ENCODE peak calls at places on chromosomes 5 and 9, in five cellular contexts. V is heart left ventricle, H is endothelial cell, K is AG09319, Z is fibroblast of lung. G is an unnamed sample.

GRCh38 chr9:6873862-6874261 is 116.1 kb downstream of the KDM4C start:
- DNase-seq in V (no peak), H (no peak), K (no peak), Z (peak), G (no peak)

GRCh38 chr9:38352716-38353334 is 39.7 kb upstream of the ALDH1B1 start:
- DNase-seq in V (no peak), H (no peak), K (no peak), Z (no peak), G (no peak)

GRCh38 chr5:124796495-124796894 is 50.1 kb upstream of the ZNF608 start:
- DNase-seq in V (no peak), H (no peak), K (no peak), Z (no peak), G (no peak)

GRCh38 chr9:106207298-106207697 is 513.0 kb downstream of the TMEM38B start:
- DNase-seq in V (no peak), H (no peak), K (no peak), Z (no peak), G (no peak)

GRCh38 chr5:168425997-168426863 is 60.0 kb upstream of the RARS1 start:
- DNase-seq in V (no peak), H (no peak), K (no peak), Z (no peak), G (no peak)

GRCh38 chr9:38208206-38208901 is 139.3 kb upstream of the SHB start:
- DNase-seq in V (no peak), H (no peak), K (no peak), Z (no peak), G (no peak)

GRCh38 chr5:129246088-129246487 is 151.5 kb downstream of the ISOC1 start:
- DNase-seq in V (no peak), H (no peak), K (no peak), Z (peak), G (no peak)

GRCh38 chr5:1488882-1489680 is 34.7 kb downstream of the LPCAT1 start:
- DNase-seq in V (no peak), H (no peak), K (peak), Z (peak), G (no peak)

GRCh38 chr5:143002459-143003327 is 232.5 kb downstream of the ARHGAP26 start:
- DNase-seq in V (peak), H (no peak), K (peak), Z (peak), G (no peak)

GRCh38 chr9:112037281-112038016 is 137.6 kb downstream of the SUSD1 start:
- DNase-seq in V (no peak), H (no peak), K (peak), Z (peak), G (no peak)

GRCh38 chr5:107213025-107213424 is 457.7 kb downstream of the EFNA5 start:
- DNase-seq in V (no peak), H (no peak), K (no peak), Z (no peak), G (no peak)

GRCh38 chr5:95068303-95068702 is 216.6 kb downstream of the MCTP1 start:
- DNase-seq in V (no peak), H (no peak), K (no peak), Z (no peak), G (no peak)

GRCh38 chr9:122084276-122084675 is 8.8 kb downstream of the TTLL11 start:
- DNase-seq in V (no peak), H (no peak), K (no peak), Z (no peak), G (no peak)

GRCh38 chr5:98770911-98771322 is 2.5 kb upstream of the RGMB start:
- DNase-seq in V (no peak), H (no peak), K (no peak), Z (no peak), G (no peak)

GRCh38 chr5:64742821-64743220 is 25.7 kb downstream of the SREK1IP1 start:
- DNase-seq in V (no peak), H (no peak), K (no peak), Z (no peak), G (no peak)

GRCh38 chr5:106127985-106128384 is 1542.8 kb downstream of the EFNA5 start:
- DNase-seq in V (no peak), H (no peak), K (no peak), Z (no peak), G (no peak)

DNA sequence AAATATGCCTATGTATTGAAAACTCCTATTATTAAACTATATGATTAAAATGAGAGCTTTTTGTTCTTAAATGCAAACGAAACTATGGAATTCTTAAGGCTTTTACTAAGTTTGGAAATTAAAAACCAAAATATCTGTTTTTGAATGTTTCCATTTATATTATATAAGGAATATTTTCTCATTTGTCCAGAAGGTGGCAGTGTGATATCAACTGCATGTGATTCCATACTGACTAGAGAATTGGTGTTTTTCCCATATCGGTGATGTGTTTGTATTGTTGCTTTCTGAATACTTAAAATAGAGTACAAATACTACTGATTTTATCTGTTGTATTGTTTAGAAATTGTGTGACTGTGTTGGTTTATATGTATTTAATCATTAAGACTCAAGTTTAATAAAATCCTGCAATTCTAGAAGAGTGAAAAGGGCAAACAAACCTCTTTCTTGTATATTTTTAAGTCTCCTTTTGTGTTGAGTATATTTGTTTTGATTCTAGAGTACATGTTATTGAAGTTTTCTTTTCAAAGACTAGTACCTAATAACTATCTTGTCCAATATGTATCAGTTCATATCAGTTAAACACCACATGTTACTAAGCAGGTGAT is 320.8 kb downstream of the CCDC171 start:
- DNase-seq in V (no peak), H (peak), K (peak), Z (peak), G (no peak)
- TF ChIP-seq CTCF in V (peak), H (peak), K (peak), Z (peak), G (peak)

DNA sequence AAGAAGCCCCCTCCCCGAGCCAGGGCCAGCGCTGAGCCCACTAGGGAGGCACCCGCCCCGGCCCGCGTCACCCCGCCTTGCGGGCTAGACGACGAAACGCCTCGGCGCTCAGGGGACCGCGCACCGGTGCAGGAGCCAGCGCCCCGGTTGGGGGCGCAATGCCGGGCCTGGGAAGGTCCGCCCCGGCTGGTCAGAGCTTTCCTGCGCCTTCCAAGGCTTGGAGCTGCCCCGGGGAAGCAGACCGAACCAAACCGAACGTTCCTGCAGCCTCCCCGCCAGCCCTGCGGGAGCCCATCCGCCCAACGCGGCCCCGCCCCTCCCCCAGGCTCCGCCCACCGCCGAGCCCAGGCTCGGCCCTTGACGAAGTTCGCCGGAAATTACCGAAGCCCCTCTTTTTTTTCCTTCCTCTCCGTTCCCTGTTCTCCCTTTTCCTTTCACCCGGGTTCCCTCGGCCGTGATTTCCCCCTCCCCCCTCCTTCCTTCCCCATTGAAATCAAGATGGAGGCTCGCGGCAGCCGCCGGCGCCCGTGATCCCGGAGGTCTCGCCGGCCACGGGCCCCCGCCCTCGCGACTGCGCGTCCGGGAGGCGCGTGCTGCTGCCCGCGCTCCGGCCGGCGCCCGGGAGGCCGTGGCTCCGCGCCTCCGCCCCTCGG is at the start of gene TRIO:
- DNase-seq in V (peak), H (peak), K (peak), Z (peak), G (peak)
- TF ChIP-seq CTCF in V (peak), H (peak), K (peak), Z (peak), G (peak)

DNA sequence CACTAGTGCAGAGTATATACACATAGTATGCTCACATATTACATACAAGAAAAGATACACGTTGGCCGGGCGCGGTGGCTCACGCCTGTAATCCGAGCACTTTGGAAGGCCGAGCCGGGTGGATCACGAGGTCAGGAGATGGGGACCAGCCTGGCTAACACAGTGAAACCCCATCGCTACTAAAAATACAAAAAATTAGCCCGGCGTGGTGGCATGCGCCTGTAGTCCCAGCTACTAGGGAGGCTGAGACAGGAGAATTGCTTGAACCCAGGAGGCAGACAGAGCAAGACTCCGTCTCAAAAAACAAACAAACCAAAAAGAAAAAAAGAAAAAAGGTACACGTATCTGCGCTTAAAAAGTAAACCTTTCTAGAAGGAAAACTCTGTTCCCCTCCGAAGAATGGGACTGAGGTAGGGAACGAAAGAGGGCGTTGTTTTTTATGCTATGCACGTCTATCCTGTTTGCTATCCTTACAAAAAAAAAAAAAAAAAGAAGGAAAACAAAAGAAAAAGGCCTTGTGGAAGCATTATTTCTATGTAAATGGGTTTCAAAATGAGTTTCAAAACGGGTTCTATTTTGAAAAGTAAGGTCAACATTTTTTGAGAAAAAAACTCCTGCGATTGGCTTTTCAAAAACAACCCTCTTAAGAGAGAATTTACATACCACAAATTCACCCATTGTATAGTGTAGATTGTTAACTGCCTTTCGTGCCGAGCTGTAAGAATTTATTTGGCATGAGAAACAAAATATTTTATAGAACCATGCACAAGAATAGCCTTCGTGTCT is 1.2 kb downstream of the AK3 start:
- DNase-seq in V (no peak), H (no peak), K (no peak), Z (peak), G (no peak)
- TF ChIP-seq CTCF in V (no peak), H (no peak), K (no peak), Z (no peak), G (no peak)

GRCh38 chr5:179261301-179262125 is 83.7 kb downstream of the ADAMTS2 start:
- DNase-seq in V (no peak), H (peak), K (no peak), Z (peak), G (peak)
- TF ChIP-seq CTCF in V (no peak), H (no peak), K (peak), Z (peak), G (no peak)

GRCh38 chr9:21994526-21994995 is at the start of gene CDKN2B-AS1:
- DNase-seq in V (peak), H (peak), K (no peak), Z (peak), G (peak)
- TF ChIP-seq CTCF in V (no peak), H (no peak), K (peak), Z (no peak), G (no peak)

GRCh38 chr9:130417602-130418001 is 27.2 kb upstream of the ASS1 start:
- DNase-seq in V (no peak), H (no peak), K (no peak), Z (no peak), G (no peak)
- TF ChIP-seq CTCF in V (no peak), H (no peak), K (no peak), Z (no peak), G (no peak)